ENCODE peak calls at places on chromosome 14, in nine cellular contexts. Q is endothelial cell of umbilical vein, X is heart left ventricle, U is uterus, S is ovary, N is prostate gland, T is gastrocnemius medialis, W is stomach, I is sigmoid colon. C is an unnamed sample.
A peak's percentile ranks its signal among the peaks of the same experiment; 100 is the strongest.

GRCh38 chr14:100408350-100409015 is 85.3 kb downstream of the SLC25A47 start:
- DNase-seq in S (no peak), Q (no peak), N (no peak), I (no peak), U (no peak), W (no peak), X (no peak), T (no peak), C (no peak)

GRCh38 chr14:90624228-90624627 is 192.0 kb downstream of the TTC7B start:
- DNase-seq in W (no peak), T (peak; percentile 94), U (no peak), N (peak; percentile 28), I (peak; percentile 74), Q (peak; percentile 55), S (no peak), X (peak; percentile 60), C (peak; percentile 91)

GRCh38 chr14:62443796-62444195 is 601.5 kb downstream of the KCNH5 start:
- DNase-seq in N (no peak), U (no peak), T (no peak), Q (no peak), I (no peak), S (no peak), W (no peak), X (no peak), C (no peak)

GRCh38 chr14:20499108-20499507 is 6.2 kb upstream of the RNASE10 start:
- DNase-seq in X (no peak), S (no peak), I (no peak), T (no peak), W (no peak), N (no peak), U (no peak), Q (peak; percentile 76), C (no peak)

GRCh38 chr14:71013551-71014192 is 106.4 kb downstream of the PCNX1 start:
- DNase-seq in T (no peak), W (no peak), Q (no peak), N (no peak), U (no peak), S (no peak), I (no peak), X (no peak), C (no peak)

GRCh38 chr14:64201296-64201695 is 92.9 kb downstream of the ESR2 start:
- DNase-seq in X (no peak), I (no peak), S (no peak), Q (no peak), W (peak; percentile 54), T (no peak), N (no peak), U (no peak), C (no peak)

GRCh38 chr14:50520947-50521815 is 11.2 kb downstream of the MAP4K5 start:
- DNase-seq in Q (peak; percentile 92), U (no peak), N (no peak), S (no peak), T (no peak), W (no peak), I (no peak), X (no peak), C (peak; percentile 85)

GRCh38 chr14:86777950-86778602 is 1214.9 kb downstream of the GALC start:
- DNase-seq in N (no peak), S (no peak), I (no peak), Q (no peak), U (no peak), X (no peak), T (no peak), W (no peak), C (no peak)

GRCh38 chr14:71324767-71325272 is 417.6 kb downstream of the PCNX1 start:
- DNase-seq in U (no peak), N (no peak), I (no peak), X (no peak), T (no peak), W (no peak), S (no peak), Q (no peak), C (peak; percentile 18)

GRCh38 chr14:42742084-42742483 is 1135.4 kb downstream of the LRFN5 start:
- DNase-seq in Q (no peak), T (no peak), I (no peak), W (no peak), X (no peak), U (no peak), N (no peak), S (no peak), C (no peak)

GRCh38 chr14:21536395-21537087 is 10.4 kb upstream of the SALL2 start:
- DNase-seq in Q (no peak), N (no peak), U (no peak), W (no peak), I (no peak), X (no peak), T (no peak), S (no peak), C (no peak)

GRCh38 chr14:21535545-21536394 is 9.6 kb upstream of the SALL2 start:
- DNase-seq in U (no peak), Q (no peak), I (no peak), T (no peak), S (no peak), W (no peak), X (no peak), N (no peak), C (no peak)

GRCh38 chr14:21539154-21539940 is 13.2 kb upstream of the SALL2 start:
- DNase-seq in U (no peak), S (no peak), W (no peak), N (no peak), X (no peak), T (no peak), Q (no peak), I (no peak), C (no peak)

GRCh38 chr14:21537088-21537424 is 10.9 kb upstream of the SALL2 start:
- DNase-seq in S (no peak), U (no peak), I (no peak), N (no peak), T (no peak), W (no peak), X (no peak), Q (no peak), C (no peak)

DNA sequence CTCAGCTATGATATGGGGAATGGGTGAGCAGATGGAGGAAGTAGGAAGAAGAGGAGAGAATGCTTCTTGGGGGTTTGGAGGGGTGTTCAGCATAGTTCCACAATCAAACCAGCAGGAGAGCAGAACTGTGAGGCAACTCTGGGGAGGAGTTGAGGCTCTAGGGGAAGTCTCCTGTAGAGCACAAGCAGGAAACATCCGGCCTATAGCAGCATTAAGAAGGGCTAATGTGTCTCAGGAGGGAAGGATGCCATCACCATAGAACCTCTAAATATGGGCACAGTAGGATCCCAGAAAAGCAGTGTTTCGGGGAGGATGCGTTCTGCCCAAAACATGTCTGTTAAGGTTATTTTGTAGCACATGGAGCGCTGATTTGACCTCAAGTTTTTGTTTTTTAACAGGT is 8.4 kb upstream of the SALL2 start:
- DNase-seq in S (no peak), N (no peak), T (no peak), U (no peak), W (no peak), I (no peak), Q (no peak), X (no peak), C (no peak)
- H3K4me1 ChIP-seq in S (peaks cover 2% of the 10 kb centered on the region), N (no peaks in the 10 kb centered on the region), T (no peaks in the 10 kb centered on the region), U (no peaks in the 10 kb centered on the region), W (peaks cover 8% of the 10 kb centered on the region), I (no peaks in the 10 kb centered on the region), Q (no peaks in the 10 kb centered on the region), X (no peaks in the 10 kb centered on the region), C (peaks cover 9% of the 10 kb centered on the region)

GRCh38 chr14:23622990-23623389 is 13.2 kb upstream of the DHRS2 start:
- DNase-seq in U (no peak), N (no peak), I (no peak), W (no peak), S (no peak), X (no peak), Q (no peak), T (no peak), C (no peak)
- H3K9me3 ChIP-seq in U (no peaks in the 10 kb centered on the region), N (no peaks in the 10 kb centered on the region), I (no peaks in the 10 kb centered on the region), W (peaks cover 16% of the 10 kb centered on the region), S (no peaks in the 10 kb centered on the region), X (no peaks in the 10 kb centered on the region), Q (no peaks in the 10 kb centered on the region), T (no peaks in the 10 kb centered on the region), C (no peaks in the 10 kb centered on the region)

DNA sequence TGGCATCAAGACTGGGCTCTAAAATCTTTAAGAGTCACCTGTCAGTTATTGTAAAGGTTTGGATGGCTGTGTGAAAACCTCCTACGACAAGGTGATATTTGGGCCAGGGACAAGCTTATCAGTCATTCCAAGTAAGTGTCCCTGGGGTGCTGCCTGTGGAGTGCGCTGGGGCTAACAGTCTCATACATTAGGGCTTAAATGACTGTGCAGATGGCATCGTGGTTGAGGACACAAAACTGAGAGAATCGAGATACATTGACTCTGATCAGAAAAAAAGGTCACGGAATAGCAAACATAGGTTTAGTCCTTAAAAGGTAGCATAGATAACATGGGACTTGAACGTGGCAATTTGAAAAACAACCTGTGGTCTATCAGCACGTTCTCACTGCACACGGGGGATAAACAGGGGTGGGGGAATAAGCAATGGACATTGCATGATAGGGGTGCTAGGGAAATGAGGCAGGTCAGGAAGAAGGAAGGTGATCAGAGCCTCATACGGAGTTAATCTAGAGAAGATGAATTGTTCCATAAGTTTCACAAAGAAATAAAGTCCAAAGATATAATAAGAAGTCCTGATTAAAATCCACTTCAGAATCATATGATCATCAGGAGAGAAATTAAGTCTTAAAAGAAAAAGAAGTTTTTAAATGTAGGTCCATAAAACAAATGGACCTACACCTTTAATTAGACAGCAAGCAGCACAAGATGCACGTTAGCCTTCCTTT is 100.3 kb downstream of the DAD1 start:
- DNase-seq in W (no peak), N (no peak), X (no peak), U (no peak), S (no peak), I (no peak), Q (no peak), T (no peak), C (no peak)
- TF ChIP-seq POLR2A in W (no peak), N (no peak), X (no peak), U (no peak), S (no peak), I (no peak), Q (no peak), T (no peak), C (no peak)

GRCh38 chr14:93997933-93998870 is 1.1 kb downstream of the CCDC197 start:
- DNase-seq in T (peak; percentile 54), X (no peak), W (peak; percentile 30), I (no peak), S (no peak), N (no peak), U (no peak), Q (no peak), C (no peak)
- H3K4me1 ChIP-seq in T (peaks cover 53% of the 10 kb centered on the region), X (peaks cover 22% of the 10 kb centered on the region), W (peaks cover 4% of the 10 kb centered on the region), I (no peaks in the 10 kb centered on the region), S (peaks cover 4% of the 10 kb centered on the region), N (no peaks in the 10 kb centered on the region), U (no peaks in the 10 kb centered on the region), Q (no peaks in the 10 kb centered on the region), C (no peaks in the 10 kb centered on the region)

GRCh38 chr14:83714141-83714540 is 1815.8 kb upstream of the FLRT2 start:
- DNase-seq in W (no peak), I (no peak), U (no peak), T (no peak), S (no peak), N (no peak), X (no peak), Q (no peak), C (no peak)
- H3K9me3 ChIP-seq in W (no peaks in the 10 kb centered on the region), I (no peaks in the 10 kb centered on the region), U (no peaks in the 10 kb centered on the region), T (no peaks in the 10 kb centered on the region), S (no peaks in the 10 kb centered on the region), N (no peaks in the 10 kb centered on the region), X (no peaks in the 10 kb centered on the region), Q (no peaks in the 10 kb centered on the region), C (no peaks in the 10 kb centered on the region)

DNA sequence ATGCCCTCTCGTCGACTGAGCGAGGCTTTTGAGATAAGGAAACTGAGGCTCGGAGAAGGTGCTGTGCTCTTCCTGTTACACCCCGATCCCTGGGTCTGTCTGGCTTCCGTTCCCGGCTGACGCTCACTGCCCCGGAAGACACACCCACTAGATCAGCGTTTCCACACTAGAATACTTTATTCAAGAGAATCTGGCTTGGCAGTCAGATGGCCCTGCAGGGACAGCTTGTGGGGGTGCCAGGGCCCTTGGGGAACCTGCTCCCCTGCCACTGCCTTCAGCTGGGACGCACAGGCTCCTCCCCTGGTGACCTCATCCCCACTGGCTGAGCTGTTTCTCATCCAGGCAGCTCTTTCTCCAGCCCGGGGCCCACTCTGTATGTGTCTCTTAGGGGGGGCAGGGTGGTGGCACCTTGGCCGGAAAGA is 13.7 kb downstream of the PGF start:
- DNase-seq in U (peak; percentile 57), X (peak; percentile 76), T (no peak), I (peak; percentile 84), Q (peak; percentile 53), N (no peak), S (no peak), W (no peak), C (peak; percentile 67)
- TF ChIP-seq POLR2A in U (no peak), X (no peak), T (no peak), I (no peak), Q (no peak), N (no peak), S (no peak), W (no peak), C (no peak)

C was measured in adrenal gland.